ENCODE peak calls at places on chromosomes 11 and 22, in ten cellular contexts. One of them, this sample, is unnamed.

GRCh38 chr11:32006799-32007388 is 84.0 kb upstream of the RCN1 start:
- DNase-seq in kidney epithelial cell: no peak
- DNase-seq in HFFc6: peak
- DNase-seq in uterus: no peak
- DNase-seq in kidney tubule cell: peak
- DNase-seq in NCI-H2081: peak
- DNase-seq in substantia nigra: peak
- DNase-seq in HT1080: peak
- DNase-seq in bronchial epithelial cell: peak
- DNase-seq in HS-27A: peak
- DNase-seq in this sample: peak

GRCh38 chr11:104637652-104638170 is 260.5 kb downstream of the CASP12 start:
- DNase-seq in kidney tubule cell: no peak
- DNase-seq in kidney epithelial cell: no peak
- DNase-seq in uterus: no peak
- DNase-seq in HFFc6: no peak
- DNase-seq in bronchial epithelial cell: no peak
- DNase-seq in HT1080: no peak
- DNase-seq in HS-27A: no peak
- DNase-seq in substantia nigra: no peak
- DNase-seq in NCI-H2081: no peak
- DNase-seq in this sample: no peak

GRCh38 chr11:85440273-85440672 is 186.9 kb downstream of the DLG2 start:
- DNase-seq in HS-27A: no peak
- DNase-seq in uterus: no peak
- DNase-seq in kidney epithelial cell: no peak
- DNase-seq in kidney tubule cell: no peak
- DNase-seq in bronchial epithelial cell: no peak
- DNase-seq in HT1080: no peak
- DNase-seq in HFFc6: no peak
- DNase-seq in NCI-H2081: no peak
- DNase-seq in substantia nigra: no peak
- DNase-seq in this sample: no peak

GRCh38 chr11:795638-796564 is 2.2 kb downstream of the SLC25A22 start:
- DNase-seq in kidney tubule cell: peak
- DNase-seq in HS-27A: no peak
- DNase-seq in NCI-H2081: peak
- DNase-seq in uterus: peak
- DNase-seq in substantia nigra: peak
- DNase-seq in HFFc6: peak
- DNase-seq in bronchial epithelial cell: peak
- DNase-seq in HT1080: peak
- DNase-seq in kidney epithelial cell: no peak
- DNase-seq in this sample: peak

GRCh38 chr11:76655466-76656086 is 15.0 kb downstream of the LRRC32 start:
- DNase-seq in kidney tubule cell: no peak
- DNase-seq in substantia nigra: no peak
- DNase-seq in uterus: no peak
- DNase-seq in bronchial epithelial cell: no peak
- DNase-seq in HS-27A: no peak
- DNase-seq in kidney epithelial cell: no peak
- DNase-seq in HFFc6: no peak
- DNase-seq in HT1080: no peak
- DNase-seq in NCI-H2081: no peak
- DNase-seq in this sample: no peak

GRCh38 chr11:44398266-44399045 is 88.5 kb upstream of the ALX4 start:
- DNase-seq in kidney epithelial cell: no peak
- DNase-seq in kidney tubule cell: peak
- DNase-seq in bronchial epithelial cell: no peak
- DNase-seq in HFFc6: no peak
- DNase-seq in substantia nigra: no peak
- DNase-seq in NCI-H2081: no peak
- DNase-seq in HS-27A: no peak
- DNase-seq in HT1080: no peak
- DNase-seq in uterus: no peak
- DNase-seq in this sample: peak

GRCh38 chr11:69560141-69560790 is 78.8 kb downstream of the LINC01488 start:
- DNase-seq in uterus: no peak
- DNase-seq in NCI-H2081: no peak
- DNase-seq in substantia nigra: no peak
- DNase-seq in HFFc6: peak
- DNase-seq in bronchial epithelial cell: no peak
- DNase-seq in HS-27A: no peak
- DNase-seq in kidney tubule cell: peak
- DNase-seq in HT1080: peak
- DNase-seq in kidney epithelial cell: no peak
- DNase-seq in this sample: no peak

GRCh38 chr11:99571094-99571493 is 550.3 kb downstream of the CNTN5 start:
- DNase-seq in kidney tubule cell: no peak
- DNase-seq in substantia nigra: no peak
- DNase-seq in uterus: no peak
- DNase-seq in NCI-H2081: no peak
- DNase-seq in HT1080: no peak
- DNase-seq in bronchial epithelial cell: no peak
- DNase-seq in kidney epithelial cell: no peak
- DNase-seq in HS-27A: no peak
- DNase-seq in HFFc6: no peak
- DNase-seq in this sample: no peak

GRCh38 chr11:94948070-94948617 is 25.2 kb downstream of the CWC15 start:
- DNase-seq in HFFc6: peak
- DNase-seq in bronchial epithelial cell: no peak
- DNase-seq in kidney epithelial cell: peak
- DNase-seq in substantia nigra: no peak
- DNase-seq in NCI-H2081: no peak
- DNase-seq in HT1080: peak
- DNase-seq in HS-27A: no peak
- DNase-seq in uterus: no peak
- DNase-seq in kidney tubule cell: peak
- DNase-seq in this sample: peak

GRCh38 chr11:95089620-95090542 is at the start of gene ENDOD1:
- DNase-seq in kidney tubule cell: peak
- DNase-seq in HFFc6: peak
- DNase-seq in substantia nigra: peak
- DNase-seq in NCI-H2081: peak
- DNase-seq in HT1080: peak
- DNase-seq in bronchial epithelial cell: peak
- DNase-seq in HS-27A: peak
- DNase-seq in kidney epithelial cell: no peak
- DNase-seq in uterus: peak
- DNase-seq in this sample: peak

GRCh38 chr22:43262990-43263644 is 76.2 kb upstream of the TTLL12 start:
- DNase-seq in HS-27A: no peak
- DNase-seq in bronchial epithelial cell: no peak
- DNase-seq in uterus: no peak
- DNase-seq in kidney tubule cell: peak
- DNase-seq in HFFc6: no peak
- DNase-seq in NCI-H2081: no peak
- DNase-seq in kidney epithelial cell: no peak
- DNase-seq in substantia nigra: no peak
- DNase-seq in HT1080: no peak
- DNase-seq in this sample: peak

GRCh38 chr22:45238431-45239377 is 2.0 kb downstream of the KIAA0930 start:
- DNase-seq in bronchial epithelial cell: no peak
- DNase-seq in uterus: no peak
- DNase-seq in substantia nigra: no peak
- DNase-seq in HT1080: no peak
- DNase-seq in HFFc6: no peak
- DNase-seq in NCI-H2081: no peak
- DNase-seq in HS-27A: no peak
- DNase-seq in kidney epithelial cell: no peak
- DNase-seq in kidney tubule cell: no peak
- DNase-seq in this sample: no peak

GRCh38 chr22:20130739-20131592 is 638 bp upstream of the ZDHHC8 start:
- DNase-seq in bronchial epithelial cell: peak
- DNase-seq in substantia nigra: peak
- DNase-seq in HS-27A: peak
- DNase-seq in uterus: peak
- DNase-seq in NCI-H2081: peak
- DNase-seq in HFFc6: peak
- DNase-seq in kidney epithelial cell: no peak
- DNase-seq in HT1080: peak
- DNase-seq in kidney tubule cell: peak
- DNase-seq in this sample: peak

GRCh38 chr11:2916892-2917645 is 12.2 kb downstream of the PHLDA2 start:
- DNase-seq in substantia nigra: no peak
- DNase-seq in HT1080: no peak
- DNase-seq in kidney epithelial cell: no peak
- DNase-seq in HS-27A: no peak
- DNase-seq in HFFc6: no peak
- DNase-seq in bronchial epithelial cell: no peak
- DNase-seq in uterus: no peak
- DNase-seq in NCI-H2081: no peak
- DNase-seq in kidney tubule cell: no peak
- DNase-seq in this sample: no peak

GRCh38 chr11:18705651-18706281 is 7.2 kb downstream of the TMEM86A start:
- DNase-seq in HT1080: no peak
- DNase-seq in kidney tubule cell: no peak
- DNase-seq in NCI-H2081: peak
- DNase-seq in substantia nigra: peak
- DNase-seq in HS-27A: no peak
- DNase-seq in uterus: peak
- DNase-seq in kidney epithelial cell: no peak
- DNase-seq in HFFc6: no peak
- DNase-seq in bronchial epithelial cell: no peak
- DNase-seq in this sample: no peak

GRCh38 chr11:235180-235997 is 753 bp downstream of the SIRT3 start:
- DNase-seq in NCI-H2081: peak
- DNase-seq in kidney epithelial cell: no peak
- DNase-seq in HT1080: no peak
- DNase-seq in bronchial epithelial cell: peak
- DNase-seq in HFFc6: no peak
- DNase-seq in HS-27A: no peak
- DNase-seq in substantia nigra: no peak
- DNase-seq in uterus: no peak
- DNase-seq in kidney tubule cell: no peak
- DNase-seq in this sample: no peak

GRCh38 chr11:12274056-12274455 is 103.3 kb upstream of the PARVA start:
- DNase-seq in uterus: no peak
- DNase-seq in HT1080: no peak
- DNase-seq in HS-27A: no peak
- DNase-seq in HFFc6: no peak
- DNase-seq in bronchial epithelial cell: no peak
- DNase-seq in NCI-H2081: no peak
- DNase-seq in substantia nigra: peak
- DNase-seq in kidney epithelial cell: no peak
- DNase-seq in kidney tubule cell: peak
- DNase-seq in this sample: no peak

GRCh38 chr11:47109051-47109791 is 67.5 kb downstream of the ARFGAP2 start:
- DNase-seq in kidney tubule cell: no peak
- DNase-seq in HS-27A: no peak
- DNase-seq in substantia nigra: no peak
- DNase-seq in HT1080: no peak
- DNase-seq in kidney epithelial cell: no peak
- DNase-seq in bronchial epithelial cell: no peak
- DNase-seq in NCI-H2081: no peak
- DNase-seq in uterus: no peak
- DNase-seq in HFFc6: no peak
- DNase-seq in this sample: no peak

GRCh38 chr22:24444251-24444650 is 16.9 kb downstream of the ADORA2A start:
- DNase-seq in NCI-H2081: no peak
- DNase-seq in HT1080: no peak
- DNase-seq in kidney epithelial cell: no peak
- DNase-seq in HFFc6: no peak
- DNase-seq in bronchial epithelial cell: no peak
- DNase-seq in kidney tubule cell: no peak
- DNase-seq in uterus: no peak
- DNase-seq in HS-27A: no peak
- DNase-seq in substantia nigra: no peak
- DNase-seq in this sample: no peak

GRCh38 chr11:64881476-64881875 is 3.1 kb upstream of the EHD1 start:
- DNase-seq in uterus: no peak
- DNase-seq in substantia nigra: no peak
- DNase-seq in kidney epithelial cell: no peak
- DNase-seq in HT1080: no peak
- DNase-seq in kidney tubule cell: no peak
- DNase-seq in HFFc6: no peak
- DNase-seq in HS-27A: no peak
- DNase-seq in bronchial epithelial cell: peak
- DNase-seq in NCI-H2081: no peak
- DNase-seq in this sample: no peak

GRCh38 chr11:16632295-16633200 is 105.9 kb upstream of the C11orf58 start:
- DNase-seq in HFFc6: peak
- DNase-seq in kidney epithelial cell: no peak
- DNase-seq in NCI-H2081: no peak
- DNase-seq in uterus: no peak
- DNase-seq in substantia nigra: no peak
- DNase-seq in bronchial epithelial cell: peak
- DNase-seq in HT1080: peak
- DNase-seq in HS-27A: peak
- DNase-seq in kidney tubule cell: peak
- DNase-seq in this sample: peak

GRCh38 chr22:23399367-23400285 is 180.5 kb downstream of the IGLL1 start:
- DNase-seq in HFFc6: peak
- DNase-seq in uterus: no peak
- DNase-seq in HS-27A: no peak
- DNase-seq in NCI-H2081: no peak
- DNase-seq in kidney epithelial cell: no peak
- DNase-seq in substantia nigra: no peak
- DNase-seq in bronchial epithelial cell: no peak
- DNase-seq in HT1080: no peak
- DNase-seq in kidney tubule cell: no peak
- DNase-seq in this sample: no peak

GRCh38 chr11:126357055-126357962 is 1.8 kb downstream of the ST3GAL4 start:
- DNase-seq in HS-27A: no peak
- DNase-seq in NCI-H2081: no peak
- DNase-seq in bronchial epithelial cell: no peak
- DNase-seq in substantia nigra: peak
- DNase-seq in kidney epithelial cell: no peak
- DNase-seq in kidney tubule cell: no peak
- DNase-seq in uterus: no peak
- DNase-seq in HT1080: no peak
- DNase-seq in HFFc6: no peak
- DNase-seq in this sample: no peak

GRCh38 chr22:50308597-50308935 is 1.1 kb upstream of the PLXNB2 start:
- DNase-seq in bronchial epithelial cell: no peak
- DNase-seq in HT1080: peak
- DNase-seq in kidney epithelial cell: no peak
- DNase-seq in kidney tubule cell: peak
- DNase-seq in substantia nigra: peak
- DNase-seq in HFFc6: peak
- DNase-seq in NCI-H2081: no peak
- DNase-seq in uterus: peak
- DNase-seq in HS-27A: no peak
- DNase-seq in this sample: peak

GRCh38 chr22:40504285-40505249 is 132.0 kb downstream of the MRTFA start:
- DNase-seq in bronchial epithelial cell: no peak
- DNase-seq in uterus: no peak
- DNase-seq in NCI-H2081: no peak
- DNase-seq in kidney epithelial cell: no peak
- DNase-seq in HFFc6: no peak
- DNase-seq in HS-27A: no peak
- DNase-seq in substantia nigra: no peak
- DNase-seq in HT1080: no peak
- DNase-seq in kidney tubule cell: no peak
- DNase-seq in this sample: no peak

GRCh38 chr11:32081129-32081641 is 9.7 kb upstream of the RCN1 start:
- DNase-seq in bronchial epithelial cell: peak
- DNase-seq in NCI-H2081: no peak
- DNase-seq in HS-27A: no peak
- DNase-seq in kidney epithelial cell: no peak
- DNase-seq in uterus: no peak
- DNase-seq in HT1080: peak
- DNase-seq in substantia nigra: no peak
- DNase-seq in HFFc6: peak
- DNase-seq in kidney tubule cell: peak
- DNase-seq in this sample: peak

GRCh38 chr11:61680622-61681191 is 516 bp downstream of the DAGLA start:
- DNase-seq in HT1080: no peak
- DNase-seq in kidney tubule cell: no peak
- DNase-seq in substantia nigra: no peak
- DNase-seq in kidney epithelial cell: no peak
- DNase-seq in bronchial epithelial cell: no peak
- DNase-seq in NCI-H2081: no peak
- DNase-seq in HFFc6: no peak
- DNase-seq in uterus: no peak
- DNase-seq in HS-27A: no peak
- DNase-seq in this sample: no peak

GRCh38 chr11:90218606-90219005 is 4.2 kb downstream of the CHORDC1 start:
- DNase-seq in uterus: no peak
- DNase-seq in HS-27A: no peak
- DNase-seq in NCI-H2081: no peak
- DNase-seq in kidney epithelial cell: no peak
- DNase-seq in substantia nigra: peak
- DNase-seq in bronchial epithelial cell: no peak
- DNase-seq in HT1080: no peak
- DNase-seq in HFFc6: no peak
- DNase-seq in kidney tubule cell: peak
- DNase-seq in this sample: peak

This sample was measured in NB4.